ENCODE peak calls at places on chromosomes 5 and 9, in four cellular contexts. One of them, this sample, is unnamed.

GRCh38 chr9:124366476-124367220 is 48.6 kb downstream of the PSMB7 start:
- DNase-seq in GM12878: no peak
- DNase-seq in GM12891: no peak
- DNase-seq in K562: no peak
- DNase-seq in this sample: no peak

GRCh38 chr9:93247099-93247865 is 63.3 kb downstream of the WNK2 start:
- DNase-seq in K562: no peak
- DNase-seq in GM12891: no peak
- DNase-seq in GM12878: no peak
- DNase-seq in this sample: no peak

GRCh38 chr5:55160493-55161209 is 680 bp downstream of the GPX8 start:
- DNase-seq in K562: no peak
- DNase-seq in GM12891: no peak
- DNase-seq in GM12878: no peak
- DNase-seq in this sample: no peak

GRCh38 chr9:122159925-122160246 is 178 bp downstream of the MORN5 start:
- DNase-seq in GM12878: no peak
- DNase-seq in GM12891: no peak
- DNase-seq in K562: no peak
- DNase-seq in this sample: no peak

GRCh38 chr9:3775968-3776367 is 250.2 kb upstream of the RFX3 start:
- DNase-seq in GM12878: no peak
- DNase-seq in GM12891: no peak
- DNase-seq in K562: no peak
- DNase-seq in this sample: no peak

GRCh38 chr5:52989781-52990530 is 804 bp downstream of the ITGA2 start:
- DNase-seq in K562: no peak
- DNase-seq in GM12891: no peak
- DNase-seq in GM12878: no peak
- DNase-seq in this sample: no peak

GRCh38 chr5:36199620-36200019 is 42.1 kb downstream of the NADK2 start:
- DNase-seq in GM12891: no peak
- DNase-seq in GM12878: no peak
- DNase-seq in K562: no peak
- DNase-seq in this sample: no peak

GRCh38 chr5:68953151-68953884 is 140.5 kb upstream of the SLC30A5 start:
- DNase-seq in K562: no peak
- DNase-seq in GM12891: no peak
- DNase-seq in GM12878: no peak
- DNase-seq in this sample: no peak

GRCh38 chr9:29290519-29290918 is 1717.2 kb upstream of the C9orf72 start:
- DNase-seq in K562: no peak
- DNase-seq in GM12891: no peak
- DNase-seq in GM12878: no peak
- DNase-seq in this sample: peak

GRCh38 chr9:126395439-126396212 is 69.0 kb downstream of the MVB12B start:
- DNase-seq in K562: no peak
- DNase-seq in GM12878: no peak
- DNase-seq in GM12891: no peak
- DNase-seq in this sample: no peak

GRCh38 chr5:128896675-128897074 is 68.6 kb upstream of the SLC27A6 start:
- DNase-seq in GM12878: no peak
- DNase-seq in K562: no peak
- DNase-seq in GM12891: no peak
- DNase-seq in this sample: no peak

GRCh38 chr5:5178121-5178520 is 38.0 kb downstream of the ADAMTS16 start:
- DNase-seq in GM12891: no peak
- DNase-seq in K562: no peak
- DNase-seq in GM12878: no peak
- DNase-seq in this sample: no peak

GRCh38 chr5:159290741-159291140 is 27.7 kb downstream of the UBLCP1 start:
- DNase-seq in GM12891: no peak
- DNase-seq in GM12878: no peak
- DNase-seq in K562: no peak
- DNase-seq in this sample: no peak

GRCh38 chr5:177427919-177428573 is 1.6 kb downstream of the GRK6 start:
- DNase-seq in GM12878: no peak
- DNase-seq in K562: peak
- DNase-seq in GM12891: no peak
- DNase-seq in this sample: peak

GRCh38 chr5:10081584-10081983 is 168.1 kb downstream of the ATPSCKMT start:
- DNase-seq in GM12878: no peak
- DNase-seq in K562: no peak
- DNase-seq in GM12891: no peak
- DNase-seq in this sample: no peak

GRCh38 chr9:130149654-130150286 is 22.4 kb upstream of the NCS1 start:
- DNase-seq in K562: peak
- DNase-seq in GM12878: no peak
- DNase-seq in GM12891: no peak
- DNase-seq in this sample: no peak

GRCh38 chr9:125296843-125297372 is 35.3 kb downstream of the GAPVD1 start:
- DNase-seq in K562: no peak
- DNase-seq in GM12891: no peak
- DNase-seq in GM12878: no peak
- DNase-seq in this sample: no peak

GRCh38 chr9:106423575-106423974 is 439.4 kb upstream of the ZNF462 start:
- DNase-seq in GM12891: no peak
- DNase-seq in K562: no peak
- DNase-seq in GM12878: no peak
- DNase-seq in this sample: no peak

GRCh38 chr5:179880848-179881590 is 22.4 kb upstream of the MRNIP start:
- DNase-seq in K562: no peak
- DNase-seq in GM12891: no peak
- DNase-seq in GM12878: no peak
- DNase-seq in this sample: no peak

GRCh38 chr5:146042628-146043279 is 62.6 kb downstream of the PLAC8L1 start:
- DNase-seq in GM12891: no peak
- DNase-seq in K562: peak
- DNase-seq in GM12878: no peak
- DNase-seq in this sample: no peak

GRCh38 chr9:108476574-108476973 is 379.2 kb downstream of the ACTL7B start:
- DNase-seq in K562: no peak
- DNase-seq in GM12878: no peak
- DNase-seq in GM12891: no peak
- DNase-seq in this sample: no peak

GRCh38 chr9:130905902-130906726 is 9.5 kb upstream of the QRFP start:
- DNase-seq in K562: peak
- DNase-seq in GM12891: no peak
- DNase-seq in GM12878: no peak
- DNase-seq in this sample: no peak

GRCh38 chr5:153543959-153544470 is 53.5 kb downstream of the GRIA1 start:
- DNase-seq in GM12891: no peak
- DNase-seq in GM12878: no peak
- DNase-seq in K562: no peak
- DNase-seq in this sample: no peak

GRCh38 chr5:83563631-83564030 is 92.1 kb downstream of the VCAN start:
- DNase-seq in GM12878: no peak
- DNase-seq in GM12891: no peak
- DNase-seq in K562: no peak
- DNase-seq in this sample: no peak

GRCh38 chr9:15069106-15069505 is 158.9 kb upstream of the FREM1 start:
- DNase-seq in K562: no peak
- DNase-seq in GM12891: no peak
- DNase-seq in GM12878: no peak
- DNase-seq in this sample: no peak

GRCh38 chr9:89604463-89605180 is at the start of gene GADD45G:
- DNase-seq in GM12878: no peak
- DNase-seq in GM12891: peak
- DNase-seq in K562: peak
- DNase-seq in this sample: peak

GRCh38 chr9:70525553-70525952 is 111.1 kb upstream of the KLF9 start:
- DNase-seq in K562: no peak
- DNase-seq in GM12891: no peak
- DNase-seq in GM12878: no peak
- DNase-seq in this sample: peak

GRCh38 chr9:109411818-109412352 is 86.2 kb downstream of the PTPN3 start:
- DNase-seq in K562: peak
- DNase-seq in GM12891: no peak
- DNase-seq in GM12878: peak
- DNase-seq in this sample: peak

GRCh38 chr9:21750021-21750735 is 52.3 kb upstream of the MTAP start:
- DNase-seq in GM12891: no peak
- DNase-seq in K562: no peak
- DNase-seq in GM12878: no peak
- DNase-seq in this sample: no peak

GRCh38 chr9:4741365-4742031 is 496 bp upstream of the AK3 start:
- DNase-seq in GM12891: no peak
- DNase-seq in K562: peak
- DNase-seq in GM12878: no peak
- DNase-seq in this sample: no peak

GRCh38 chr9:134691695-134692572 is 50.3 kb downstream of the COL5A1 start:
- DNase-seq in K562: no peak
- DNase-seq in GM12891: no peak
- DNase-seq in GM12878: no peak
- DNase-seq in this sample: no peak

GRCh38 chr9:28741459-28741858 is 1168.2 kb upstream of the C9orf72 start:
- DNase-seq in GM12891: no peak
- DNase-seq in GM12878: no peak
- DNase-seq in K562: no peak
- DNase-seq in this sample: no peak

GRCh38 chr9:130341839-130342713 is 76.5 kb downstream of the HMCN2 start:
- DNase-seq in GM12878: no peak
- DNase-seq in K562: no peak
- DNase-seq in GM12891: no peak
- DNase-seq in this sample: no peak

GRCh38 chr5:156120777-156121176 is 206.2 kb upstream of the SGCD start:
- DNase-seq in GM12891: no peak
- DNase-seq in K562: no peak
- DNase-seq in GM12878: no peak
- DNase-seq in this sample: no peak

GRCh38 chr5:37873988-37874387 is 34.1 kb upstream of the GDNF start:
- DNase-seq in GM12891: no peak
- DNase-seq in K562: no peak
- DNase-seq in GM12878: no peak
- DNase-seq in this sample: no peak

GRCh38 chr9:99722852-99723251 is 98.8 kb upstream of the NR4A3 start:
- DNase-seq in GM12878: no peak
- DNase-seq in K562: no peak
- DNase-seq in GM12891: no peak
- DNase-seq in this sample: no peak

GRCh38 chr5:132238169-132238744 is 10.6 kb upstream of the P4HA2 start:
- DNase-seq in K562: peak
- DNase-seq in GM12891: no peak
- DNase-seq in GM12878: peak
- DNase-seq in this sample: peak

GRCh38 chr9:86944974-86945867 is 2.1 kb downstream of the GAS1 start:
- DNase-seq in GM12891: no peak
- DNase-seq in GM12878: no peak
- DNase-seq in K562: no peak
- DNase-seq in this sample: no peak

DNA sequence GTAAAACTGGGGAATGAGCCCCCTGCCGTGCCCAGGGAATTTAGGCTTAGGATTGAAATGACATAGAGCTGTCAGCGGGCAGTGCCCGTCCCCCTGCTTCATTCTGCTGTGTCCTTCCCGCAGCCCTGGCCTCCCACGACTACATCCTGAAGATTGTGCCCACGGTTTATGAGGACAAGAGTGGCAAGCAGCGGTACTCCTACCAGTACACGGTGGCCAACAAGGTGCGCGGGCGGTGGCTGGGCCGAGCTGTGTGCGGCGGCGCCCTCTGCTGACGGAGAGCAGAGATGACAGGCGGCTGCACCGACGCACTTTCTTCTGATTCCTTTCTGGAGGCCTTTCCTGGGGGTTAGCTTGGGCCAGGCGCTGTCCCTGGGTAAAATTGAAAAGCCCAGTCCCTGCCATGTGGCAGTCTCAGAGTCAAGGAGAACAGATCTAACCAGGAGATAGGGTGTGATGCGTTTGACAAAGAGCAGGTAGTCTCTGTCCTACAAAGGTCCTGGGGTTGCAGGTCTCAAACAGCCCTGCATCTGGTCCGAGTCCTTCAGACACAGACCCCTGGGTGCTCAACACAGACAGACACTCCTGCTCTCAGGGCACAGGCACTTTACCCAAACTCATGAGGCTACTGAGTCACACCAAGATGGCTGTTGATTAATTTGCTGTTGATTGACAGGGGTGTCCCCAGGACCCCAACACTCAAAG is 26.8 kb upstream of the RPL26L1 start:
- DNase-seq in GM12891: peak
- DNase-seq in GM12878: no peak
- DNase-seq in K562: peak
- DNase-seq in this sample: peak
- TF ChIP-seq SPI1 in GM12891: no peak
- TF ChIP-seq SPI1 in GM12878: no peak
- TF ChIP-seq SPI1 in K562: no peak
- TF ChIP-seq SPI1 in this sample: no peak

DNA sequence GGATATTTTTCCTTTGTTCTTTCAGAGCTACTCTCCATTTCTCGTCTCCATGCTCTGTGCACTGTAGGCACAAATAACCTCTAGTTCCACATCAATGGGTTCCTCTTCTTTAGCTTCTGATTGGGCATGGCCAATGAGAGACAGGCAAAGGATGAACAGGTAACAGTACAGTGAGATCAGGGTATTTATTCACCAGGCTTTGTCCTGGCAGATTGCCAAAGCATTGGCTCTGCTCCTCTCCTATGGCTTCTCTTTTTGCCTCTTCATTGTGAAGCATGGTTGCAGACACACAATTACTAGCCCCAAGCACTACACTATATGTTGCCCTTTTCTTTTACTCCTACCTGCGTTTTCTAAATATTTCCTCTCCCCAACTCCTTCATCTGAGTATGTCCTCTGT is 215.1 kb upstream of the ARRDC3 start:
- DNase-seq in GM12878: no peak
- DNase-seq in GM12891: no peak
- DNase-seq in K562: no peak
- DNase-seq in this sample: no peak
- TF ChIP-seq SPI1 in GM12878: no peak
- TF ChIP-seq SPI1 in GM12891: no peak
- TF ChIP-seq SPI1 in K562: no peak
- TF ChIP-seq SPI1 in this sample: no peak

DNA sequence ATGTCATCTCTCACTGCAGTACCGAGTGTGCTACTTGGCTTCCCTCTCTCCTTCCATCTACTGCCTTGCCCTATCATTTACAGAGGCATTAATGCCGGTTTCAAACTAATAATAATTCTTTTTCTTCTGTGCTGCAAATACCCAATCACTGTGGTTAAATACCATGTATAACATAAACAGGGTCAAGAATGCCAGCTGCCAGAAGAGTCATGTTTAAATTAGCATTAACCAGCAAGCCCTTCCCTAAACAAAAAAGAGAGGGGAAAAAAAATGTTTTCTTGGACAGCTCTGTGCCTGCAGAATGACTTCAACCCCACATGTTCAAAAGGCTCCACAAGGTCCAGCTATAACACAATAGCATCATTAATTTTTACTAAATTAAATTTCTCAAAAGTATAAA is 4.1 kb downstream of the LPAR1 start:
- DNase-seq in K562: no peak
- DNase-seq in GM12891: no peak
- DNase-seq in GM12878: no peak
- DNase-seq in this sample: no peak
- TF ChIP-seq SPI1 in K562: no peak
- TF ChIP-seq SPI1 in GM12891: no peak
- TF ChIP-seq SPI1 in GM12878: no peak
- TF ChIP-seq SPI1 in this sample: no peak

GRCh38 chr5:124315746-124316415 is 430.6 kb downstream of the ZNF608 start:
- DNase-seq in K562: no peak
- DNase-seq in GM12878: no peak
- DNase-seq in GM12891: no peak
- DNase-seq in this sample: no peak

GRCh38 chr5:124309241-124309977 is 437.0 kb downstream of the ZNF608 start:
- DNase-seq in GM12878: no peak
- DNase-seq in GM12891: no peak
- DNase-seq in K562: no peak
- DNase-seq in this sample: no peak

GRCh38 chr5:124310453-124310852 is 436.0 kb downstream of the ZNF608 start:
- DNase-seq in K562: no peak
- DNase-seq in GM12891: no peak
- DNase-seq in GM12878: no peak
- DNase-seq in this sample: no peak
- TF ChIP-seq SPI1 in K562: no peak
- TF ChIP-seq SPI1 in GM12891: no peak
- TF ChIP-seq SPI1 in GM12878: no peak
- TF ChIP-seq SPI1 in this sample: no peak